ENCODE peak calls at places on chromosomes 11 and 22, in four cellular contexts. D is NCI-H1930; Q is stimulated activated CD4-positive, alpha-beta T cell treated with anti-CD3 and anti-CD28 coated beads, Interleukin-1b, Interleukin-23, amount 100 ng/mL, for 48 hours; T is uterus. O is an unnamed sample.

GRCh38 chr11:82546556-82547162 is 187.0 kb downstream of the FAM181B start:
- DNase-seq in D (no peak), Q (no peak), T (no peak), O (no peak)

GRCh38 chr11:47378011-47378835 is at the start of gene SPI1:
- DNase-seq in D (no peak), Q (no peak), T (no peak), O (no peak)

GRCh38 chr22:20866716-20867115 is 7.9 kb downstream of the SNAP29 start:
- DNase-seq in D (no peak), Q (no peak), T (no peak), O (no peak)

GRCh38 chr11:73259406-73260126 is 12.6 kb upstream of the P2RY6 start:
- DNase-seq in D (no peak), Q (no peak), T (peak), O (no peak)

GRCh38 chr11:134033696-134034491 is 35.0 kb upstream of the JAM3 start:
- DNase-seq in D (no peak), Q (peak), T (peak), O (peak)

GRCh38 chr11:64007160-64007628 is 21.0 kb downstream of the OTUB1 start:
- DNase-seq in D (no peak), Q (no peak), T (peak), O (no peak)

GRCh38 chr11:13040969-13041561 is 31.9 kb downstream of the RASSF10 start:
- DNase-seq in D (no peak), Q (no peak), T (no peak), O (no peak)

GRCh38 chr11:64132388-64132771 is 33.5 kb downstream of the MACROD1 start:
- DNase-seq in D (no peak), Q (no peak), T (no peak), O (no peak)

GRCh38 chr22:35454416-35455054 is 54.6 kb downstream of the MCM5 start:
- DNase-seq in D (no peak), Q (no peak), T (no peak), O (no peak)

GRCh38 chr11:130488187-130489026 is 40.0 kb downstream of the ADAMTS15 start:
- DNase-seq in D (no peak), Q (no peak), T (no peak), O (no peak)

GRCh38 chr11:86743223-86744118 is 56.9 kb upstream of the PRSS23 start:
- DNase-seq in D (no peak), Q (peak), T (peak), O (peak)

GRCh38 chr11:119207607-119208006 is 1.5 kb downstream of the CBL start:
- DNase-seq in D (no peak), Q (no peak), T (no peak), O (no peak)

GRCh38 chr11:13145461-13145860 is 132.1 kb upstream of the BMAL1 start:
- DNase-seq in D (no peak), Q (no peak), T (no peak), O (no peak)

GRCh38 chr11:3044004-3044403 is 13.2 kb downstream of the CARS1 start:
- DNase-seq in D (no peak), Q (no peak), T (no peak), O (no peak)

GRCh38 chr11:74138572-74138971 is 32.2 kb downstream of the C2CD3 start:
- DNase-seq in D (no peak), Q (no peak), T (peak), O (no peak)

GRCh38 chr11:116687458-116688201 is 85.2 kb downstream of the BUD13 start:
- DNase-seq in D (no peak), Q (no peak), T (no peak), O (no peak)

GRCh38 chr11:76551400-76551799 is 106.6 kb downstream of the EMSY start:
- DNase-seq in D (no peak), Q (no peak), T (no peak), O (no peak)

GRCh38 chr11:8168485-8169257 is at the start of gene RIC3:
- DNase-seq in D (peak), Q (peak), T (peak), O (peak)

GRCh38 chr11:128517457-128518230 is 69.7 kb downstream of the ETS1 start:
- DNase-seq in D (no peak), Q (no peak), T (no peak), O (no peak)

GRCh38 chr22:29443452-29443851 is 5.1 kb downstream of the RFPL1 start:
- DNase-seq in D (no peak), Q (no peak), T (no peak), O (no peak)

GRCh38 chr11:17552392-17553248 is 5.6 kb downstream of the OTOG start:
- DNase-seq in D (no peak), Q (no peak), T (no peak), O (no peak)

GRCh38 chr11:63896071-63896470 is 20.9 kb downstream of the RCOR2 start:
- DNase-seq in D (no peak), Q (no peak), T (no peak), O (no peak)

GRCh38 chr11:35721576-35722341 is 59.2 kb downstream of the TRIM44 start:
- DNase-seq in D (no peak), Q (no peak), T (no peak), O (no peak)

GRCh38 chr11:10483584-10483983 is 28.5 kb downstream of the AMPD3 start:
- DNase-seq in D (no peak), Q (no peak), T (no peak), O (no peak)

GRCh38 chr11:95593101-95593500 is 196.5 kb downstream of the FAM76B start:
- DNase-seq in D (no peak), Q (no peak), T (peak), O (no peak)

GRCh38 chr11:10388096-10388495 is 67.0 kb upstream of the AMPD3 start:
- DNase-seq in D (no peak), Q (no peak), T (no peak), O (no peak)

GRCh38 chr11:119635041-119635745 is 93.8 kb downstream of the NECTIN1 start:
- DNase-seq in D (no peak), Q (no peak), T (no peak), O (no peak)

O was measured in stimulated activated naive CD8-positive, alpha-beta T cell treated with anti-CD3 and anti-CD28 coated beads, Interleukin-15, Interleukin-2, amounts not matched to agents 100 U/mL and 50 U/mL, for 24 hours.